ENCODE peak calls at places on chromosomes 7 and 10, in nine cellular contexts. U is DMS79, V is kidney tubule cell, D is right cardiac atrium, A is MV-4-11, K is uterus, J is HTR-8/SVneo, R is iris pigment epithelial cell, F is endothelial cell. G is an unnamed sample.

GRCh38 chr10:43249151-43249961 is 17.5 kb downstream of the RASGEF1A start:
- DNase-seq in U (no peak), V (no peak), D (peak), A (no peak), K (peak), J (no peak), R (no peak), F (no peak), G (no peak)

GRCh38 chr7:99990417-99990816 is 14.6 kb upstream of the AZGP1 start:
- DNase-seq in U (no peak), V (no peak), D (no peak), A (no peak), K (no peak), J (no peak), R (no peak), F (no peak), G (peak)

GRCh38 chr7:152054377-152055230 is 29.1 kb downstream of the GALNT11 start:
- DNase-seq in U (peak), V (peak), D (peak), A (no peak), K (peak), J (no peak), R (peak), F (no peak), G (no peak)

GRCh38 chr10:72697711-72698110 is 5.8 kb downstream of the MCU start:
- DNase-seq in U (no peak), V (peak), D (no peak), A (peak), K (no peak), J (no peak), R (no peak), F (no peak), G (peak)

GRCh38 chr7:40717242-40717641 is 582.4 kb downstream of the SUGCT start:
- DNase-seq in U (peak), V (peak), D (peak), A (peak), K (peak), J (peak), R (peak), F (peak), G (peak)

GRCh38 chr10:7119325-7120015 is 291.4 kb downstream of the SFMBT2 start:
- DNase-seq in U (no peak), V (no peak), D (no peak), A (no peak), K (no peak), J (no peak), R (no peak), F (no peak), G (no peak)

GRCh38 chr7:131300572-131301466 is 26.9 kb upstream of the MKLN1 start:
- DNase-seq in U (no peak), V (no peak), D (no peak), A (no peak), K (no peak), J (no peak), R (no peak), F (no peak), G (no peak)

GRCh38 chr7:44711528-44711927 is 37.1 kb upstream of the ZMIZ2 start:
- DNase-seq in U (no peak), V (no peak), D (no peak), A (no peak), K (no peak), J (no peak), R (no peak), F (no peak), G (no peak)

GRCh38 chr10:113027574-113028392 is 77.7 kb downstream of the TCF7L2 start:
- DNase-seq in U (no peak), V (no peak), D (no peak), A (no peak), K (peak), J (no peak), R (peak), F (no peak), G (no peak)

GRCh38 chr7:94396044-94396443 is 1.3 kb downstream of the COL1A2 start:
- DNase-seq in U (no peak), V (no peak), D (no peak), A (no peak), K (no peak), J (no peak), R (peak), F (no peak), G (no peak)

GRCh38 chr7:117114272-117114671 is 161.0 kb downstream of the ST7 start:
- DNase-seq in U (no peak), V (no peak), D (no peak), A (no peak), K (no peak), J (no peak), R (no peak), F (no peak), G (no peak)

G was measured in DMS53.